ENCODE peak calls at places on chromosomes 4 and X, in eight cellular contexts. L, H, C, D, V, P, B and Q are unnamed samples.

GRCh38 chr4:71559957-71560541 is 221.2 kb downstream of the SLC4A4 start:
- DNase-seq in L (peak; percentile 23), H (no peak), C (no peak), D (no peak), V (no peak), P (no peak), B (no peak), Q (no peak)

GRCh38 chr4:20249333-20249732 is 2.4 kb upstream of the SLIT2 start:
- DNase-seq in L (no peak), H (no peak), C (no peak), D (no peak), V (no peak), P (no peak), B (no peak), Q (no peak)

GRCh38 chrX:103845165-103845653 is 13.2 kb upstream of the RAB9B start:
- DNase-seq in L (peak; percentile 64), H (peak; percentile 72), C (peak; percentile 2), D (peak; percentile 59), V (peak; percentile 72), P (peak; percentile 56), B (peak; percentile 54), Q (no peak)

GRCh38 chr4:42615131-42615776 is 41.7 kb downstream of the ATP8A1 start:
- DNase-seq in L (no peak), H (no peak), C (no peak), D (no peak), V (no peak), P (no peak), B (no peak), Q (no peak)

GRCh38 chr4:121308328-121308663 is 72.5 kb downstream of the QRFPR start:
- DNase-seq in L (no peak), H (no peak), C (no peak), D (no peak), V (no peak), P (no peak), B (no peak), Q (no peak)

GRCh38 chr4:17491196-17491595 is 20.7 kb downstream of the QDPR start:
- DNase-seq in L (no peak), H (no peak), C (no peak), D (no peak), V (no peak), P (no peak), B (no peak), Q (no peak)

GRCh38 chrX:63434665-63435064 is 83.5 kb upstream of the SPIN4 start:
- DNase-seq in L (peak; percentile 14), H (peak; percentile 55), C (no peak), D (no peak), V (no peak), P (no peak), B (no peak), Q (no peak)

GRCh38 chrX:12903646-12904045 is 2.8 kb upstream of the TLR8 start:
- DNase-seq in L (no peak), H (no peak), C (no peak), D (no peak), V (no peak), P (no peak), B (no peak), Q (no peak)

GRCh38 chrX:129979207-129979920 is 3.1 kb upstream of the BCORL1 start:
- DNase-seq in L (no peak), H (peak; percentile 11), C (no peak), D (no peak), V (peak; percentile 23), P (peak; percentile 53), B (no peak), Q (no peak)

GRCh38 chr4:6327220-6327917 is 57.7 kb downstream of the WFS1 start:
- DNase-seq in L (peak; percentile 65), H (peak; percentile 81), C (peak; percentile 50), D (peak; percentile 78), V (peak; percentile 80), P (peak; percentile 85), B (peak; percentile 86), Q (no peak)

GRCh38 chr4:6324461-6324998 is 54.9 kb downstream of the WFS1 start:
- DNase-seq in L (no peak), H (no peak), C (no peak), D (no peak), V (no peak), P (peak; percentile 41), B (no peak), Q (no peak)

GRCh38 chr4:6324999-6325790 is 55.5 kb downstream of the WFS1 start:
- DNase-seq in L (no peak), H (peak; percentile 62), C (no peak), D (no peak), V (peak; percentile 63), P (peak; percentile 58), B (peak; percentile 76), Q (no peak)

GRCh38 chr4:6326312-6327060 is 56.8 kb downstream of the WFS1 start:
- DNase-seq in L (no peak), H (no peak), C (no peak), D (no peak), V (no peak), P (peak; percentile 55), B (no peak), Q (no peak)

DNA sequence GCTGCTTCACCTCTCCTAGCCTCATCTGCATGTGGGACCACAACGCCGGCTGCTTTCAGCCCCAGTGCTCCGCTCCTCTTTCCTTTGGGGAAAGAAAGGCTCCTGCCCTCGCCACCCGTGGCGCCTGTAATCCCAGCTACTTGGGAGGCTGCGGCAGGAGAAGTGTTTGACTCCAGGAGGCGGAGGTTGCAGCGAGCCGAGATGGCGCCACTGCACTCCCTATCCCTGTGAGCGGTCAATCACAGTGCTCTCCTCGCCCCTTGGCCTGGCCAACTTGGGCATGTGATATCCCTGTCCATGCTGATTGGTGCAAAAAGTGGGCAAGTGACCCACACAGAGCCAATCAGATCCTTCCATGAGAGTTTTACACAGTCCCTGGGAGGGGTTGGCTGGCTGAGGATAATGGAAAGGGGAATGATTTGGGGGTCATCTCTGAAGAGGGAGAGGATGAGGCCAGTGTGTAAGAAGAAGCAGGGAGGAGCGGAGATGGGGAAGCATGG is 56.2 kb downstream of the WFS1 start:
- DNase-seq in L (no peak), H (no peak), C (no peak), D (no peak), V (no peak), P (peak; percentile 36), B (no peak), Q (no peak)
- H3K4me1 ChIP-seq in L (no peaks in the 10 kb centered on the region), H (peaks cover 8% of the 10 kb centered on the region), C (peaks cover 3% of the 10 kb centered on the region), D (peaks cover 8% of the 10 kb centered on the region), V (no peaks in the 10 kb centered on the region), P (no peaks in the 10 kb centered on the region), B (no peaks in the 10 kb centered on the region), Q (no peaks in the 10 kb centered on the region)

DNA sequence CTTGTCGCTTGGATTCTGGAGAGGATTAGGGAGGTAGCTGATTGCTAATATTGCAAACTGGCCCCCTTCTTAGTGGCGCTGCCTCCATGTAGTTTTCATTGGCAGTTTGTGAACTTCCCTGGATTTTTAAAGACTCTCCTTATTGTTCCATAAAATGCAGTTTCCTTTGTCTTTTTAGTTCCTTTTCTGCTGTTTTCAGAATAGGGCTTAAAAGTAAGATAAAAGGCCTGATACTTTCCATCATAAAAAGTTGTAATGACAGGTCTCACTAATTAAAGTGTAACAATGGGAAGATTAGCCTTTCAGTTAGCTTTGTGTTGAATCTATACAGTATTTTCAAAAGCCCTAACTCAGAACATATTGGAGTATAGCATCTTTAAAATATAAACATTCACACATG is 21.2 kb downstream of the ZIC3 start:
- DNase-seq in L (no peak), H (no peak), C (no peak), D (no peak), V (no peak), P (no peak), B (no peak), Q (no peak)
- H3K27ac ChIP-seq in L (no peak overlapping the region), H (no peak overlapping the region), C (no peak overlapping the region), D (no peak overlapping the region), V (no peak overlapping the region), P (no peak overlapping the region), B (no peak overlapping the region), Q (no peak overlapping the region)

GRCh38 chr4:18844726-18845125 is 823.2 kb upstream of the LCORL start:
- DNase-seq in L (no peak), H (no peak), C (no peak), D (no peak), V (no peak), P (no peak), B (no peak), Q (no peak)

GRCh38 chr4:18840499-18840898 is 818.9 kb upstream of the LCORL start:
- DNase-seq in L (no peak), H (no peak), C (no peak), D (no peak), V (no peak), P (no peak), B (no peak), Q (no peak)

GRCh38 chr4:18846313-18846712 is 824.8 kb upstream of the LCORL start:
- DNase-seq in L (no peak), H (no peak), C (no peak), D (no peak), V (no peak), P (no peak), B (no peak), Q (no peak)

GRCh38 chr4:18847276-18847890 is 825.8 kb upstream of the LCORL start:
- DNase-seq in L (no peak), H (no peak), C (no peak), D (no peak), V (peak; percentile 16), P (no peak), B (no peak), Q (no peak)

DNA sequence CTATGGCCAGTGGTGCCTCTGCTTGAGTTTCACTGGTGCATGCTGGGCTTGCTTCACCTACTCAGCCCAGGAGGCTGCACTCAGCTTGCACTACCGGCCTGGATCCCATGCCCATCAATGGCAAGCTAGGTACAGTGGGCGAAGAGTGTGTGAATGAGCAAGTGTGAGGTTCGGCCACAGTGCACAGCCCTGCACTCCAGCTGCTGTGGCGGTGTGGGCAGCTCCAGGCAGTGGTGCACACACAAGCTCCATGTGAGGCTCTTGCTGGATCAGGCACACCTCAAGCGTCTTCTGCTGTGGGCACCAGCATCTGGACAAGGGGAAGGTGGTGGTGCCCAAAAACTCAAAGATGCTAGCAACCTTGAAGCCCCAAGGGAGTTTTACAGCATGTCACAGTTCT is 820.9 kb upstream of the LCORL start:
- DNase-seq in L (no peak), H (no peak), C (no peak), D (no peak), V (no peak), P (no peak), B (no peak), Q (no peak)
- H3K4me3 ChIP-seq in L (no peak overlapping the region), H (no peak overlapping the region), C (no peak overlapping the region), D (no peak overlapping the region), V (no peak overlapping the region), P (no peak overlapping the region), B (no peak overlapping the region), Q (no peak overlapping the region)

GRCh38 chr4:140721088-140721421 is 35.1 kb downstream of the TBC1D9 start:
- DNase-seq in L (no peak), H (no peak), C (no peak), D (peak; percentile 76), V (no peak), P (no peak), B (no peak), Q (no peak)

GRCh38 chr4:140726776-140727500 is 29.2 kb downstream of the TBC1D9 start:
- DNase-seq in L (peak; percentile 47), H (no peak), C (no peak), D (no peak), V (no peak), P (no peak), B (no peak), Q (no peak)

GRCh38 chr4:140720387-140721087 is 35.6 kb downstream of the TBC1D9 start:
- DNase-seq in L (no peak), H (no peak), C (no peak), D (peak; percentile 37), V (no peak), P (no peak), B (peak; percentile 52), Q (no peak)

GRCh38 chr4:140725556-140725955 is 30.6 kb downstream of the TBC1D9 start:
- DNase-seq in L (no peak), H (no peak), C (no peak), D (no peak), V (no peak), P (no peak), B (no peak), Q (no peak)

GRCh38 chr4:140724780-140725179 is 31.4 kb downstream of the TBC1D9 start:
- DNase-seq in L (no peak), H (no peak), C (no peak), D (no peak), V (no peak), P (no peak), B (no peak), Q (no peak)
- H3K4me1 ChIP-seq in L (peaks cover 41% of the 10 kb centered on the region), H (peaks cover 44% of the 10 kb centered on the region), C (no peaks in the 10 kb centered on the region), D (peaks cover 31% of the 10 kb centered on the region), V (no peaks in the 10 kb centered on the region), P (no peaks in the 10 kb centered on the region), B (peaks cover 11% of the 10 kb centered on the region), Q (peaks cover 5% of the 10 kb centered on the region)